ENCODE peak calls at places on chromosomes 6 and 20, in nine cellular contexts. U, B, F, T, E, S, K, L and X are unnamed samples.
A peak's percentile ranks its signal among the peaks of the same experiment; 100 is the strongest.

GRCh38 chr6:151374024-151374423 is 17.3 kb downstream of the ZBTB2 start:
- DNase-seq in U (no peak), B (peak; percentile 24), F (no peak), T (no peak), E (no peak), S (no peak), K (no peak), L (no peak), X (peak; percentile 5)

GRCh38 chr6:3443221-3443515 is 13.7 kb downstream of the SLC22A23 start:
- DNase-seq in U (no peak), B (no peak), F (no peak), T (no peak), E (no peak), S (no peak), K (no peak), L (no peak), X (no peak)

GRCh38 chr6:118750143-118750542 is 98.8 kb upstream of the CEP85L start:
- DNase-seq in U (no peak), B (no peak), F (no peak), T (no peak), E (no peak), S (no peak), K (no peak), L (no peak), X (no peak)

GRCh38 chr20:22582386-22582959 is 1.9 kb downstream of the FOXA2 start:
- DNase-seq in U (no peak), B (no peak), F (no peak), T (no peak), E (no peak), S (no peak), K (no peak), L (no peak), X (no peak)

GRCh38 chr6:101401792-101402617 is 8.5 kb downstream of the GRIK2 start:
- DNase-seq in U (peak; percentile 23), B (peak; percentile 23), F (no peak), T (no peak), E (peak; percentile 86), S (no peak), K (no peak), L (no peak), X (no peak)

GRCh38 chr6:85452441-85452881 is 2.6 kb downstream of the NT5E start:
- DNase-seq in U (peak; percentile 86), B (peak; percentile 67), F (peak; percentile 93), T (peak; percentile 80), E (no peak), S (peak; percentile 77), K (peak; percentile 90), L (no peak), X (no peak)

GRCh38 chr20:20012517-20012916 is 4.6 kb upstream of the NAA20 start:
- DNase-seq in U (no peak), B (no peak), F (no peak), T (no peak), E (no peak), S (no peak), K (no peak), L (no peak), X (no peak)

GRCh38 chr6:14804444-14805210 is 441.2 kb upstream of the JARID2 start:
- DNase-seq in U (peak; percentile 93), B (peak; percentile 95), F (peak; percentile 87), T (peak; percentile 87), E (peak; percentile 71), S (peak; percentile 61), K (no peak), L (peak; percentile 95), X (no peak)

GRCh38 chr20:20946122-20946759 is 159.9 kb downstream of the LINC00237 start:
- DNase-seq in U (no peak), B (no peak), F (no peak), T (no peak), E (no peak), S (no peak), K (no peak), L (no peak), X (no peak)

GRCh38 chr20:44967207-44967807 is 995 bp downstream of the STK4 start:
- DNase-seq in U (peak; percentile 23), B (no peak), F (peak; percentile 35), T (no peak), E (no peak), S (no peak), K (no peak), L (peak; percentile 49), X (peak; percentile 29)

GRCh38 chr20:32112862-32113261 is 3.3 kb downstream of the TM9SF4 start:
- DNase-seq in U (no peak), B (no peak), F (no peak), T (no peak), E (no peak), S (no peak), K (no peak), L (peak; percentile 77), X (no peak)

GRCh38 chr6:157532963-157533362 is 152.0 kb downstream of the ZDHHC14 start:
- DNase-seq in U (no peak), B (no peak), F (no peak), T (no peak), E (no peak), S (no peak), K (no peak), L (no peak), X (no peak)
- H3K4me3 ChIP-seq in U (no peak overlapping the region), B (no peak overlapping the region), F (no peak overlapping the region), T (no peak overlapping the region), E (no peak overlapping the region), S (no peak overlapping the region), K (no peak overlapping the region), L (no peak overlapping the region), X (no peak overlapping the region)

DNA sequence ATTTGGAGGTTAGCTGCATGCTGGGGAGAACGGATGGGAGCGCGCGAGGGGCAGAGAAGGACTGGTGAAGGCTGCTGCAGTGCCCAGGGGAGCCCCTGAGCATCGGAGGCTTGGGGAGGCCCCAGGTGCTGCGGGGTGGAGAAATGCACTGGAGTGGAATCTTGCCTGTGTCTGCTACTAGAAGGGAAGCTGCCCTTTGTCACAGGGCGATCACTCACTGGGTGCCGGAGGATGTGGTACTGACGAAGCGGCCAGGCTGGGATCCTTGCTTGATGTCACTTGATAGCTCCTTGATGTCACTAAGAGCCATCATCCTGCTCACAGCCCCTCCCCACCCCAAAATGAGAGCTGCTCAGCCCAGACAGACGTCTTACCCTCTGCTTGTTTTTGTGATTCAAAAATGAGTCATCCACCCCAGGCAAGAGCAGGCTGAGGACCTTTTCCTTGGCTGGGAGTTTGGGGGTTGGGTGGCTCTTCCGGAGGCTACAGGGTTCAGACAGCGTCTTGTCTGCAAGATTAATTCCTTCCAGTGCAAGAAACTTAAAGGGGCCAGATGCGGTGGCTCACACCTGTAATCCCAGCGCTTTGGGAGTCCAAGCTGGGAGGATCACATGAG is 62.6 kb upstream of the PMEPA1 start:
- DNase-seq in U (peak; percentile 54), B (peak; percentile 41), F (peak; percentile 64), T (no peak), E (no peak), S (peak; percentile 6), K (peak; percentile 78), L (no peak), X (peak; percentile 99)
- H3K4me3 ChIP-seq in U (no peak overlapping the region), B (no peak overlapping the region), F (no peak overlapping the region), T (no peak overlapping the region), E (no peak overlapping the region), S (no peak overlapping the region), K (no peak overlapping the region), L (no peak overlapping the region), X (no peak overlapping the region)

GRCh38 chr6:63635563-63636515 is at the start of gene PHF3:
- DNase-seq in U (peak; percentile 83), B (peak; percentile 92), F (peak; percentile 83), T (peak; percentile 65), E (peak; percentile 97), S (peak; percentile 59), K (peak; percentile 29), L (peak; percentile 90), X (peak; percentile 82)

GRCh38 chr6:63635165-63635562 is 438 bp upstream of the PHF3 start:
- DNase-seq in U (no peak), B (no peak), F (no peak), T (no peak), E (no peak), S (no peak), K (no peak), L (no peak), X (no peak)

GRCh38 chr6:63640062-63640461 is 4.5 kb downstream of the PHF3 start:
- DNase-seq in U (peak; percentile 77), B (no peak), F (peak; percentile 91), T (peak; percentile 28), E (no peak), S (no peak), K (no peak), L (no peak), X (peak; percentile 63)

GRCh38 chr6:63636516-63636968 is 940 bp downstream of the PHF3 start:
- DNase-seq in U (peak; percentile 33), B (peak; percentile 25), F (peak; percentile 38), T (no peak), E (peak; percentile 47), S (no peak), K (no peak), L (peak; percentile 86), X (peak; percentile 16)

DNA sequence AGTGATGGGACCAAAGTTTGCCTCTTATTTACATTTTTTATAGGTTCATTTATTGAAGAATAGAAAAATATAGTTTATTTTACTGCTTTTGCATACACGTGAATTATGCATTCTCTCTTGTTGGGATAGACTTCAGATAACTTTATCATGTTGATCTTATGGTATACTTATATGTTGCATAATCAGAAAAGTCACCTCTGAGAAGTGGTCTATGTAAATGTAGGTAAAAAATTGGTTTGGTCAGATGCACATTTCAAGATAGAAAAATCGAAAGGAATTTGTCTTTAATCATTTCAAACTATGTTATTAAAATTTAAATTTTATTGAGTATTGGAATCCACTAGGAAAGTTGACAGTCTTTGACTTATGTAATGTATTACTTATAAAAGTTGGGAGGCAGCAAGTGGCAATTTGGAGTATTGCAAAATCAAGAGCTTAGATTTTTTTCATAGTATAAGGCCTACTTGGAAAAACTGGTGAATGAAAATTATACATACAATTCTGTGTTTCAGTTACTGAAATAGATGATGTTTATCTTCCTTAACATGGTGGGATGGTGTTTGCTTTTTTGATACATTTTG is 2.4 kb downstream of the PHF3 start:
- DNase-seq in U (peak; percentile 22), B (peak; percentile 22), F (no peak), T (no peak), E (no peak), S (no peak), K (no peak), L (no peak), X (peak; percentile 18)
- H3K4me3 ChIP-seq in U (peak overlapping the region; percentile 81), B (no peak overlapping the region), F (peak overlapping the region; percentile 87), T (peak overlapping the region; percentile 76), E (peak overlapping the region; percentile 96), S (peak overlapping the region; percentile 80), K (peak overlapping the region; percentile 86), L (peak overlapping the region; percentile 82), X (peak overlapping the region; percentile 90)

GRCh38 chr6:127460465-127460864 is 1.3 kb upstream of the KIAA0408 start:
- DNase-seq in U (no peak), B (no peak), F (no peak), T (no peak), E (no peak), S (no peak), K (no peak), L (no peak), X (no peak)

GRCh38 chr6:127458817-127459216 is 372 bp downstream of the KIAA0408 start:
- DNase-seq in U (peak; percentile 70), B (peak; percentile 79), F (peak; percentile 83), T (peak; percentile 67), E (no peak), S (no peak), K (no peak), L (no peak), X (peak; percentile 13)

GRCh38 chr6:127458190-127458589 is 999 bp downstream of the KIAA0408 start:
- DNase-seq in U (no peak), B (no peak), F (no peak), T (no peak), E (no peak), S (no peak), K (no peak), L (no peak), X (no peak)

GRCh38 chr6:127457444-127458064 is 1.6 kb downstream of the KIAA0408 start:
- DNase-seq in U (peak; percentile 84), B (peak; percentile 92), F (peak; percentile 86), T (peak; percentile 86), E (no peak), S (no peak), K (no peak), L (no peak), X (peak; percentile 15)

GRCh38 chr6:127459231-127459641 is at the start of gene KIAA0408:
- DNase-seq in U (peak; percentile 67), B (peak; percentile 78), F (peak; percentile 86), T (peak; percentile 76), E (no peak), S (no peak), K (no peak), L (peak; percentile 33), X (peak; percentile 45)
- H3K4me3 ChIP-seq in U (peak within 1 kb of the TSS; percentile 33), B (no peak within 1 kb of the TSS), F (peak within 1 kb of the TSS; percentile 28), T (peak within 1 kb of the TSS; percentile 27), E (no peak within 1 kb of the TSS), S (peak within 1 kb of the TSS; percentile 43), K (peak within 1 kb of the TSS; percentile 4), L (no peak within 1 kb of the TSS), X (no peak within 1 kb of the TSS)